ENCODE peak calls at places on chromosomes 7 and 10, in nine cellular contexts. O is AG10803; V is naive B cell; G is B cell; T is activated CD8-positive, alpha-beta T cell treated with anti-CD3 and anti-CD28 coated beads for 36 hours; M is amniotic stem cell; N is mesendoderm; W is left ventricle myocardium superior; C is NCI-H2107. U is an unnamed sample.
A peak's percentile ranks its signal among the peaks of the same experiment; 100 is the strongest.

GRCh38 chr10:117656385-117657367 is 114.1 kb downstream of the EMX2 start:
- DNase-seq in O (no peak), V (no peak), G (no peak), T (peak; percentile 31), M (no peak), N (no peak), W (no peak), C (no peak), U (no peak)

GRCh38 chr10:68180490-68180889 is 51.4 kb downstream of the ATOH7 start:
- DNase-seq in O (no peak), V (no peak), G (no peak), T (no peak), M (no peak), N (no peak), W (no peak), C (no peak), U (no peak)

GRCh38 chr10:23399701-23400144 is 39.2 kb upstream of the OTUD1 start:
- DNase-seq in O (peak; percentile 79), V (no peak), G (no peak), T (no peak), M (no peak), N (no peak), W (peak; percentile 54), C (no peak), U (no peak)

GRCh38 chr7:78024591-78024990 is 226.0 kb downstream of the PHTF2 start:
- DNase-seq in O (no peak), V (peak; percentile 17), G (no peak), T (no peak), M (no peak), N (no peak), W (no peak), C (no peak), U (no peak)

GRCh38 chr10:69629519-69629896 is 539 bp upstream of the FAM241B start:
- DNase-seq in O (no peak), V (no peak), G (no peak), T (no peak), M (no peak), N (no peak), W (no peak), C (no peak), U (no peak)

GRCh38 chr10:58782876-58783859 is 270.5 kb downstream of the BICC1 start:
- DNase-seq in O (peak; percentile 93), V (no peak), G (no peak), T (no peak), M (no peak), N (no peak), W (peak; percentile 78), C (no peak), U (no peak)

GRCh38 chr7:107708956-107709355 is 35.0 kb upstream of the CBLL1 start:
- DNase-seq in O (no peak), V (no peak), G (no peak), T (no peak), M (no peak), N (no peak), W (no peak), C (no peak), U (no peak)

GRCh38 chr7:147547252-147547897 is 1043.2 kb upstream of the C7orf33 start:
- DNase-seq in O (peak; percentile 18), V (no peak), G (no peak), T (peak; percentile 17), M (no peak), N (peak; percentile 87), W (no peak), C (no peak), U (no peak)

GRCh38 chr7:46832136-46832535 is 749.8 kb downstream of the TNS3 start:
- DNase-seq in O (no peak), V (no peak), G (no peak), T (no peak), M (no peak), N (no peak), W (no peak), C (no peak), U (no peak)

GRCh38 chr7:374706-375490 is 84.9 kb downstream of the FOXL3 start:
- DNase-seq in O (no peak), V (no peak), G (no peak), T (peak; percentile 1), M (no peak), N (no peak), W (peak; percentile 24), C (no peak), U (no peak)

GRCh38 chr10:21750424-21750823 is 216.4 kb downstream of the MLLT10 start:
- DNase-seq in O (peak; percentile 34), V (no peak), G (no peak), T (no peak), M (no peak), N (peak; percentile 31), W (no peak), C (no peak), U (no peak)

GRCh38 chr10:1375805-1376170 is 319.6 kb downstream of the WDR37 start:
- DNase-seq in O (no peak), V (no peak), G (no peak), T (no peak), M (no peak), N (no peak), W (no peak), C (no peak), U (no peak)

GRCh38 chr10:5033061-5033770 is 29.6 kb upstream of the AKR1C2 start:
- DNase-seq in O (peak; percentile 70), V (no peak), G (no peak), T (no peak), M (no peak), N (no peak), W (no peak), C (no peak), U (no peak)

GRCh38 chr7:137130751-137131158 is 212.8 kb downstream of the PTN start:
- DNase-seq in O (peak; percentile 42), V (no peak), G (no peak), T (no peak), M (no peak), N (no peak), W (no peak), C (no peak), U (no peak)

GRCh38 chr7:130887182-130888016 is 153.4 kb upstream of the KLF14 start:
- DNase-seq in O (peak; percentile 88), V (no peak), G (no peak), T (no peak), M (peak; percentile 54), N (peak; percentile 55), W (no peak), C (no peak), U (no peak)